ENCODE peak calls at places on chromosomes 4 and X, in ten cellular contexts. U is HCT116; N is GM19239; X is NCI-H774; Z is activated effector memory CD4-positive, alpha-beta T cell treated with anti-CD3 and anti-CD28 coated beads, Interleukin-2, amount 50 U/mL, for 16 hours; R is colonic mucosa; E is mucosa of descending colon; K is CD4-positive, alpha-beta memory T cell; V is PC-3; F is left cardiac atrium. G is an unnamed sample.

GRCh38 chr4:58760100-58760499 is 1649.9 kb upstream of the IGFBP7 start:
- DNase-seq in U (no peak), N (no peak), X (no peak), Z (no peak), R (no peak), E (no peak), K (no peak), V (peak; percentile 45), F (no peak), G (no peak)

GRCh38 chrX:13050151-13050550 is 5.7 kb upstream of the FAM9C start:
- DNase-seq in U (no peak), N (no peak), X (no peak), Z (no peak), R (no peak), E (no peak), K (no peak), V (no peak), F (no peak), G (no peak)

GRCh38 chrX:16765618-16766017 is 20.6 kb upstream of the TXLNG start:
- DNase-seq in U (no peak), N (no peak), X (no peak), Z (no peak), R (no peak), E (no peak), K (no peak), V (no peak), F (no peak), G (no peak)

GRCh38 chrX:102958794-102959193 is 21.7 kb downstream of the RAB40AL start:
- DNase-seq in U (no peak), N (no peak), X (no peak), Z (no peak), R (no peak), E (no peak), K (no peak), V (peak; percentile 31), F (no peak), G (no peak)

GRCh38 chr4:103498161-103499070 is 221.4 kb downstream of the TACR3 start:
- DNase-seq in U (no peak), N (peak; percentile 2), X (no peak), Z (no peak), R (no peak), E (no peak), K (no peak), V (peak; percentile 14), F (no peak), G (no peak)

GRCh38 chr4:2009651-2010233 is 968 bp upstream of the NELFA start:
- DNase-seq in U (peak; percentile 43), N (no peak), X (peak; percentile 11), Z (peak; percentile 83), R (peak; percentile 73), E (peak; percentile 87), K (peak; percentile 68), V (peak; percentile 55), F (peak; percentile 66), G (no peak)

GRCh38 chr4:121736735-121737351 is 28.1 kb downstream of the SMIM43 start:
- DNase-seq in U (peak; percentile 54), N (no peak), X (no peak), Z (no peak), R (peak; percentile 25), E (no peak), K (no peak), V (peak; percentile 79), F (no peak), G (no peak)

GRCh38 chr4:111905511-111905910 is 239.7 kb upstream of the FAM241A start:
- DNase-seq in U (no peak), N (no peak), X (no peak), Z (no peak), R (no peak), E (no peak), K (no peak), V (no peak), F (no peak), G (no peak)

GRCh38 chr4:121998024-121998423 is 46.2 kb upstream of the TRPC3 start:
- DNase-seq in U (no peak), N (no peak), X (no peak), Z (no peak), R (no peak), E (no peak), K (no peak), V (peak; percentile 4), F (peak; percentile 26), G (no peak)

GRCh38 chr4:30718889-30719252 is 1.3 kb upstream of the PCDH7 start:
- DNase-seq in U (no peak), N (no peak), X (no peak), Z (no peak), R (no peak), E (no peak), K (no peak), V (peak; percentile 33), F (no peak), G (peak; percentile 19)

GRCh38 chr4:11904117-11904535 is 475.4 kb upstream of the HS3ST1 start:
- DNase-seq in U (no peak), N (no peak), X (no peak), Z (no peak), R (peak; percentile 55), E (peak; percentile 36), K (no peak), V (no peak), F (peak; percentile 76), G (no peak)

GRCh38 chr4:82044141-82044993 is 329.4 kb downstream of the HNRNPD start:
- DNase-seq in U (no peak), N (peak; percentile 9), X (peak; percentile 40), Z (no peak), R (peak; percentile 40), E (peak; percentile 78), K (no peak), V (peak; percentile 19), F (peak; percentile 76), G (peak; percentile 71)

GRCh38 chr4:114924311-114924710 is 189.1 kb downstream of the NDST4 start:
- DNase-seq in U (no peak), N (no peak), X (no peak), Z (no peak), R (no peak), E (no peak), K (no peak), V (no peak), F (no peak), G (no peak)

GRCh38 chrX:47224266-47224895 is 5.9 kb downstream of the CDK16 start:
- DNase-seq in U (no peak), N (no peak), X (no peak), Z (no peak), R (no peak), E (no peak), K (no peak), V (no peak), F (no peak), G (no peak)

GRCh38 chrX:13087322-13088154 is 43.1 kb upstream of the FAM9C start:
- DNase-seq in U (no peak), N (no peak), X (no peak), Z (peak; percentile 84), R (no peak), E (no peak), K (peak; percentile 89), V (peak; percentile 85), F (no peak), G (no peak)

GRCh38 chrX:123962006-123962485 is 540 bp downstream of the STAG2 start:
- DNase-seq in U (peak; percentile 24), N (no peak), X (no peak), Z (no peak), R (no peak), E (no peak), K (peak; percentile 29), V (no peak), F (no peak), G (no peak)

GRCh38 chr4:76956961-76957738 is 7.6 kb downstream of the SEPTIN11 start:
- DNase-seq in U (no peak), N (no peak), X (no peak), Z (no peak), R (peak; percentile 38), E (peak; percentile 30), K (no peak), V (no peak), F (no peak), G (no peak)

GRCh38 chr4:74621616-74622015 is 172.7 kb downstream of the BTC start:
- DNase-seq in U (no peak), N (no peak), X (no peak), Z (no peak), R (no peak), E (no peak), K (no peak), V (peak; percentile 58), F (no peak), G (no peak)

GRCh38 chrX:40784516-40785151 is 49.3 kb upstream of the MED14 start:
- DNase-seq in U (no peak), N (no peak), X (no peak), Z (no peak), R (no peak), E (no peak), K (no peak), V (peak; percentile 81), F (no peak), G (no peak)